ENCODE peak calls at places on chromosomes 2 and 18, in four cellular contexts. K is thoracic aorta, D is choroid plexus epithelial cell, Z is HFFc6. I is an unnamed sample.

GRCh38 chr2:237184192-237184922 is 98.7 kb downstream of the COPS8 start:
- DNase-seq in K (no peak), D (peak; percentile 84), Z (peak; percentile 81), I (peak; percentile 60)

GRCh38 chr2:2889141-2889540 is 488.5 kb downstream of the EIPR1 start:
- DNase-seq in K (no peak), D (no peak), Z (no peak), I (no peak)

GRCh38 chr2:230910546-230911135 is 14.4 kb downstream of the GPR55 start:
- DNase-seq in K (no peak), D (no peak), Z (no peak), I (no peak)

GRCh38 chr2:23069935-23070334 is 315.0 kb upstream of the KLHL29 start:
- DNase-seq in K (no peak), D (no peak), Z (no peak), I (no peak)

GRCh38 chr2:953975-954686 is 3.5 kb downstream of the SNTG2 start:
- DNase-seq in K (no peak), D (peak; percentile 61), Z (peak; percentile 48), I (no peak)

GRCh38 chr2:194166818-194167217 is 1490.2 kb upstream of the SLC39A10 start:
- DNase-seq in K (no peak), D (peak; percentile 56), Z (no peak), I (peak; percentile 61)

GRCh38 chr18:21598726-21599584 is 1.5 kb downstream of the ESCO1 start:
- DNase-seq in K (no peak), D (no peak), Z (no peak), I (peak; percentile 36)

GRCh38 chr2:16717477-16717876 is 51.8 kb upstream of the CYRIA start:
- DNase-seq in K (no peak), D (no peak), Z (no peak), I (peak; percentile 25)

GRCh38 chr18:50651334-50651733 is 91.4 kb downstream of the MAPK4 start:
- DNase-seq in K (no peak), D (peak; percentile 10), Z (no peak), I (no peak)

GRCh38 chr18:1436199-1436598 is 531.5 kb downstream of the ADCYAP1 start:
- DNase-seq in K (no peak), D (no peak), Z (no peak), I (no peak)

GRCh38 chr2:111119004-111119846 is 1.5 kb upstream of the BCL2L11 start:
- DNase-seq in K (no peak), D (peak; percentile 24), Z (no peak), I (no peak)

GRCh38 chr2:172246649-172247048 is 143.9 kb upstream of the DLX2 start:
- DNase-seq in K (no peak), D (peak; percentile 36), Z (no peak), I (peak; percentile 88)

GRCh38 chr2:188291617-188292445 is at the start of gene GULP1:
- DNase-seq in K (no peak), D (peak; percentile 79), Z (peak; percentile 66), I (peak; percentile 70)

GRCh38 chr2:70962211-70962884 is 16.1 kb upstream of the ANKRD53 start:
- DNase-seq in K (no peak), D (no peak), Z (no peak), I (no peak)

GRCh38 chr2:97723156-97724072 is 10.0 kb downstream of the ZAP70 start:
- DNase-seq in K (no peak), D (no peak), Z (no peak), I (no peak)

GRCh38 chr2:68108116-68108515 is 45.3 kb upstream of the C1D start:
- DNase-seq in K (no peak), D (no peak), Z (no peak), I (no peak)

GRCh38 chr2:118124293-118124891 is 36.1 kb downstream of the INSIG2 start:
- DNase-seq in K (no peak), D (no peak), Z (no peak), I (no peak)

GRCh38 chr2:86596118-86596517 is 27.5 kb downstream of the RNF103 start:
- DNase-seq in K (no peak), D (no peak), Z (no peak), I (no peak)

GRCh38 chr2:233419626-233420431 is 65.5 kb downstream of the DGKD start:
- DNase-seq in K (no peak), D (peak; percentile 26), Z (no peak), I (no peak)

GRCh38 chr18:55515946-55516710 is 71.9 kb downstream of the TCF4 start:
- DNase-seq in K (no peak), D (peak; percentile 62), Z (peak; percentile 67), I (peak; percentile 40)

GRCh38 chr18:55524353-55525123 is 63.5 kb downstream of the TCF4 start:
- DNase-seq in K (no peak), D (no peak), Z (no peak), I (no peak)

GRCh38 chr18:55517055-55517454 is 70.9 kb downstream of the TCF4 start:
- DNase-seq in K (no peak), D (no peak), Z (no peak), I (no peak)

GRCh38 chr18:55523001-55523400 is 65.0 kb downstream of the TCF4 start:
- DNase-seq in K (no peak), D (no peak), Z (no peak), I (no peak)

DNA sequence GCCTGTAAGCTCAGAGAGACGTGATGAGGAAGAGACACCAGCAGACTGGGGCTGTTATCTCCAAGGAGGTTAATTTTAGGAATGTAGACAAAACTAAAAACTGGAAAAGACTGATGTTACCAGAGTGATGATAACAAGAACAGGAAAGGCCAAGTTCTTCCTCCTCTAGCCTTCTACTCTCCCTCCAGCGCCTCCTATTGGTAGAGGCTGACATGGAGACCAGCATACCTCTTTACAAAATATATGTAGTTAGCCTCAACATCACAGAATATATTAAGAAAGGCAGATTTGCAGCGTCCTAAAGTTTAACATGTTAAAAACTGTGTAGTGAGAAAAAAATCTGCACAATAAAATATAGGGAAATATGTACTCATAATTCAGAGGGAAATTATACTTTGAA is 66.0 kb downstream of the TCF4 start:
- DNase-seq in K (no peak), D (peak; percentile 47), Z (peak; percentile 28), I (peak; percentile 26)
- TF ChIP-seq CTCF in K (no peak), D (peak; percentile 58), Z (peak; percentile 62), I (peak; percentile 41)

GRCh38 chr2:26942543-26943295 is 27.7 kb upstream of the MAPRE3 start:
- DNase-seq in K (no peak), D (peak; percentile 76), Z (peak; percentile 25), I (peak; percentile 67)
- TF ChIP-seq CTCF in K (peak; percentile 71), D (peak; percentile 87), Z (peak; percentile 96), I (peak; percentile 82)

GRCh38 chr2:30867385-30867784 is 60.1 kb upstream of the CAPN13 start:
- DNase-seq in K (no peak), D (no peak), Z (no peak), I (peak; percentile 56)

GRCh38 chr2:30872797-30873196 is 65.6 kb upstream of the CAPN13 start:
- DNase-seq in K (no peak), D (no peak), Z (no peak), I (no peak)

GRCh38 chr2:30871980-30872789 is 64.9 kb upstream of the CAPN13 start:
- DNase-seq in K (no peak), D (no peak), Z (no peak), I (peak; percentile 88)

GRCh38 chr2:30871440-30871839 is 64.2 kb upstream of the CAPN13 start:
- DNase-seq in K (no peak), D (no peak), Z (no peak), I (peak; percentile 60)

GRCh38 chr2:30869988-30870387 is 62.7 kb upstream of the CAPN13 start:
- DNase-seq in K (no peak), D (no peak), Z (no peak), I (peak; percentile 55)
- TF ChIP-seq CTCF in K (no peak), D (no peak), Z (no peak), I (no peak)

GRCh38 chr2:235050992-235051351 is 99.2 kb downstream of the SH3BP4 start:
- DNase-seq in K (peak; percentile 86), D (peak; percentile 86), Z (peak; percentile 97), I (peak; percentile 92)
- TF ChIP-seq CTCF in K (no peak), D (peak; percentile 13), Z (peak; percentile 24), I (peak; percentile 36)

I was measured in epithelial cell of esophagus.